ENCODE peak calls at places on chromosomes 7 and 10, in ten cellular contexts. Z, F, W, H, B, U, R, S, X and M are unnamed samples.

GRCh38 chr7:12030116-12030515 is 181.0 kb upstream of the TMEM106B start:
- DNase-seq in H (no peak), S (peak), U (no peak), F (no peak), B (peak), R (no peak), Z (no peak), X (no peak), W (no peak), M (peak)

GRCh38 chr7:100435401-100436304 is 644 bp downstream of the PPP1R35 start:
- DNase-seq in F (peak), R (peak), Z (peak), X (no peak), W (no peak), S (peak), B (peak), H (no peak), U (peak), M (no peak)

GRCh38 chr10:33155720-33156638 is 178.5 kb downstream of the NRP1 start:
- DNase-seq in U (no peak), S (peak), Z (no peak), X (no peak), W (peak), F (peak), H (peak), R (peak), B (peak), M (no peak)

GRCh38 chr7:86961686-86962085 is 97.8 kb downstream of the ELAPOR2 start:
- DNase-seq in X (no peak), R (no peak), B (peak), Z (peak), H (no peak), U (no peak), S (no peak), F (no peak), W (no peak), M (no peak)

GRCh38 chr7:82443044-82443800 is at the start of gene CACNA2D1:
- DNase-seq in Z (peak), W (no peak), S (no peak), F (peak), U (peak), R (peak), X (peak), B (peak), H (no peak), M (no peak)

GRCh38 chr7:87330316-87330715 is 15.1 kb upstream of the CROT start:
- DNase-seq in B (no peak), Z (no peak), H (no peak), R (peak), U (no peak), F (no peak), W (no peak), X (no peak), S (no peak), M (no peak)

GRCh38 chr10:114811769-114812353 is 9.7 kb upstream of the FHIP2A start:
- DNase-seq in F (no peak), B (peak), U (no peak), H (no peak), R (no peak), Z (no peak), X (no peak), S (peak), W (no peak), M (no peak)

GRCh38 chr10:49352323-49352722 is 43.6 kb downstream of the DRGX start:
- DNase-seq in R (no peak), F (no peak), X (no peak), B (no peak), Z (no peak), U (no peak), S (no peak), W (no peak), H (no peak), M (no peak)

GRCh38 chr7:105656922-105657521 is 75.7 kb upstream of the EFCAB10 start:
- DNase-seq in R (peak), S (peak), H (no peak), X (no peak), B (peak), U (peak), Z (peak), W (peak), F (no peak), M (no peak)

GRCh38 chr7:42491106-42491505 is 254.1 kb upstream of the GLI3 start:
- DNase-seq in Z (no peak), R (no peak), S (no peak), B (no peak), X (no peak), W (no peak), U (no peak), F (no peak), H (no peak), M (no peak)

GRCh38 chr7:29138588-29138987 is 7.7 kb downstream of the CPVL start:
- DNase-seq in S (no peak), Z (no peak), X (no peak), B (no peak), H (no peak), R (no peak), F (no peak), U (no peak), W (no peak), M (no peak)

GRCh38 chr10:12237265-12238220 is 41.6 kb downstream of the CDC123 start:
- DNase-seq in S (no peak), U (no peak), Z (no peak), B (no peak), F (no peak), H (peak), W (no peak), X (no peak), R (no peak), M (peak)

GRCh38 chr7:94509264-94509878 is at the start of gene CASD1:
- DNase-seq in W (peak), R (peak), F (peak), X (peak), S (peak), Z (peak), B (peak), U (peak), H (no peak), M (no peak)

GRCh38 chr7:16365952-16366351 is 55.4 kb downstream of the CRPPA start:
- DNase-seq in H (no peak), U (no peak), W (no peak), Z (no peak), F (no peak), X (no peak), R (no peak), B (no peak), S (no peak), M (no peak)

GRCh38 chr7:129739427-129739826 is 127.9 kb downstream of the NRF1 start:
- DNase-seq in H (peak), S (peak), W (no peak), B (peak), Z (peak), R (no peak), X (no peak), F (no peak), U (no peak), M (peak)

GRCh38 chr10:43375401-43376020 is 4.1 kb downstream of the FXYD4 start:
- DNase-seq in S (no peak), H (no peak), F (no peak), B (no peak), W (no peak), X (no peak), Z (no peak), U (peak), R (no peak), M (no peak)

GRCh38 chr10:24947304-24948097 is 4.9 kb downstream of the PRTFDC1 start:
- DNase-seq in Z (no peak), W (peak), B (peak), R (no peak), U (no peak), S (peak), F (peak), H (no peak), X (no peak), M (no peak)

GRCh38 chr10:21935439-21936023 is 68.0 kb downstream of the DNAJC1 start:
- DNase-seq in W (no peak), U (no peak), F (no peak), H (no peak), B (no peak), S (no peak), R (no peak), Z (no peak), X (no peak), M (no peak)

GRCh38 chr10:23046032-23046431 is 49.3 kb upstream of the MSRB2 start:
- DNase-seq in B (no peak), R (no peak), H (no peak), Z (no peak), U (no peak), S (no peak), X (no peak), F (no peak), W (no peak), M (no peak)

GRCh38 chr7:140231779-140232491 is 55.2 kb upstream of the KDM7A start:
- DNase-seq in B (no peak), F (peak), W (no peak), S (no peak), X (no peak), R (no peak), H (no peak), Z (no peak), U (peak), M (no peak)

GRCh38 chr10:101031796-101032636 is 982 bp downstream of the SFXN3 start:
- DNase-seq in B (peak), W (peak), X (no peak), U (peak), H (no peak), Z (peak), F (no peak), S (peak), R (peak), M (no peak)

GRCh38 chr7:116271161-116271979 is 61.0 kb downstream of the TES start:
- DNase-seq in H (peak), X (no peak), S (peak), U (no peak), R (no peak), B (peak), F (no peak), Z (no peak), W (peak), M (no peak)

GRCh38 chr7:121081327-121081936 is 92.9 kb downstream of the CPED1 start:
- DNase-seq in B (peak), H (peak), W (peak), U (no peak), S (peak), Z (no peak), X (peak), F (peak), R (no peak), M (peak)

GRCh38 chr7:156178214-156178613 is 366.0 kb upstream of the SHH start:
- DNase-seq in U (no peak), X (no peak), W (no peak), S (no peak), H (no peak), Z (no peak), B (no peak), F (no peak), R (no peak), M (no peak)

GRCh38 chr7:148543302-148543701 is 47.3 kb upstream of the C7orf33 start:
- DNase-seq in Z (no peak), F (no peak), B (no peak), H (no peak), U (no peak), S (no peak), X (no peak), R (no peak), W (no peak), M (no peak)

GRCh38 chr10:18429335-18429734 is 222.1 kb downstream of the NSUN6 start:
- DNase-seq in R (no peak), U (no peak), W (no peak), B (no peak), S (no peak), Z (no peak), H (no peak), F (no peak), X (no peak), M (no peak)

GRCh38 chr10:102935510-102935909 is 17.4 kb downstream of the CNNM2 start:
- DNase-seq in W (no peak), R (no peak), H (no peak), B (no peak), Z (no peak), F (no peak), S (no peak), X (no peak), U (no peak), M (no peak)

GRCh38 chr7:123220396-123220795 is 20.6 kb upstream of the SLC13A1 start:
- DNase-seq in W (peak), B (no peak), R (no peak), Z (peak), S (peak), U (no peak), X (no peak), H (no peak), F (no peak), M (no peak)

GRCh38 chr7:131557521-131558385 is 1.3 kb upstream of the PODXL start:
- DNase-seq in F (no peak), B (peak), R (peak), H (no peak), X (peak), W (no peak), Z (no peak), S (no peak), U (peak), M (no peak)

GRCh38 chr7:4200546-4201094 is 481.5 kb upstream of the FOXK1 start:
- DNase-seq in R (no peak), U (no peak), H (no peak), B (no peak), Z (no peak), X (no peak), F (peak), S (no peak), W (no peak), M (no peak)

GRCh38 chr10:46537309-46537708 is 19.1 kb downstream of the GPRIN2 start:
- DNase-seq in F (no peak), R (no peak), X (no peak), B (no peak), H (no peak), S (no peak), W (no peak), U (peak), Z (no peak), M (no peak)

GRCh38 chr7:1702652-1703051 is 32.6 kb downstream of the ELFN1 start:
- DNase-seq in S (no peak), R (no peak), W (no peak), U (no peak), Z (no peak), F (no peak), B (no peak), X (no peak), H (no peak), M (no peak)

DNA sequence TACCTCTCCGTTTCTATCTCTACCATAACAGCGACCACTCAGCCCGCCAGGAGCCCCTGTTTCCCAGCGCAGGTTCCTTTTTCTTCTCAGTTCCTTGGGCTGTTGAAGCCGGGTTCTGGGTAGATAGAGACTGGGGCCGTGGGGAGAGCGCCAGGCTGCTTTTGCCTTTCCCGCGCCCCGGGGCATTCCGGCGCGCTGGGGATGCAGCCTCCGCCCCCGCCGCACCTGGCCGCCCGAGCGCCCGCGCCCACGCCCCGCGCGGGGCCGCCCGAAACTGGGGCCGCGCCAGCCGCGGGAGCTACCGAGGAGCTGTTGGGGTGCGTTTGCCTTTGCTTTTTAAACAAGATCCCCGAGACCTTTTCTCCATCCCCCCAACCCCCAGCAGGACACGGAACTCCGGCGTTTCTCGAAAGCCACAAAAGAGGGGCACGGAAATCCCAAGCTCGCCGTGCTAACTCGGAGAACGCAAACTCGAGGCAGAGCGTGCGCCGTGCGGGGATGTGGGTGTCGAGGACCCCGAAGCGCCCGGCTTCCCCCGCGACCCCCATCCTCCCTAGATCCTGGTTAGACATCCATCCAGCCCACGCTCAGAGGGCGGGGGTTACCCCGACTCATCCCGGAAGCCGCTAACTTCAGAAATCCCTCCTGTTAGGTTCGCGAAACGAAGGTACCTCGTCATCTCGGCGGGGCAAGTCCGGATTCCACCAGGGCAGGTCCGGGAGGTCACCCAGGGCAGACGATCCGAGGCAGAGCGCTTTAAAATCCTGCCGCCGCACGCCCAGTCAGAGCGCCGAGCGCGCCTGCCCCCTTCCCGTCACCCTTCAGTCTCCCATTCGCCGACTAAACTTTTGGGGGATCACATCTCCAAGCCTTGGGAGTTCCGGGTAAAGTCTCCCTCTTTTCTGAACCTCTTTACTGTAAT is 1.0 kb downstream of the GRM8 start:
- DNase-seq in R (peak), B (peak), W (no peak), F (peak), S (no peak), Z (peak), X (peak), U (no peak), H (no peak), M (no peak)
- H3K4me3 ChIP-seq in R (peak), B (peak), W (peak), F (peak), S (peak), Z (no peak), X (peak), U (peak), H (peak), M (peak)

GRCh38 chr10:63720072-63720537 is 198.9 kb downstream of the REEP3 start:
- DNase-seq in W (peak), Z (no peak), S (peak), U (peak), B (peak), R (peak), H (no peak), X (peak), F (peak), M (peak)
- H3K4me3 ChIP-seq in W (no peak), Z (no peak), S (no peak), U (no peak), B (no peak), R (no peak), H (no peak), X (no peak), F (no peak), M (no peak)

GRCh38 chr7:69664433-69664832 is 66.2 kb downstream of the AUTS2 start:
- DNase-seq in R (no peak), H (no peak), S (no peak), U (no peak), X (no peak), F (no peak), B (no peak), W (no peak), Z (no peak), M (no peak)
- H3K4me3 ChIP-seq in R (no peak), H (no peak), S (no peak), U (no peak), X (no peak), F (no peak), B (no peak), W (no peak), Z (no peak), M (no peak)

GRCh38 chr7:71753959-71754652 is 622.2 kb downstream of the GALNT17 start:
- DNase-seq in S (no peak), X (no peak), R (no peak), H (no peak), U (no peak), W (no peak), Z (no peak), F (no peak), B (no peak), M (no peak)

GRCh38 chr7:71750290-71750689 is 618.3 kb downstream of the GALNT17 start:
- DNase-seq in X (no peak), R (no peak), B (no peak), U (no peak), F (no peak), Z (no peak), H (no peak), W (no peak), S (no peak), M (no peak)

GRCh38 chr7:71754828-71755227 is 622.9 kb downstream of the GALNT17 start:
- DNase-seq in U (no peak), W (no peak), S (no peak), X (no peak), F (no peak), Z (no peak), B (no peak), R (no peak), H (no peak), M (no peak)

GRCh38 chr7:71753236-71753635 is 621.3 kb downstream of the GALNT17 start:
- DNase-seq in H (no peak), R (no peak), W (no peak), B (no peak), F (no peak), X (no peak), U (no peak), Z (no peak), S (no peak), M (no peak)

DNA sequence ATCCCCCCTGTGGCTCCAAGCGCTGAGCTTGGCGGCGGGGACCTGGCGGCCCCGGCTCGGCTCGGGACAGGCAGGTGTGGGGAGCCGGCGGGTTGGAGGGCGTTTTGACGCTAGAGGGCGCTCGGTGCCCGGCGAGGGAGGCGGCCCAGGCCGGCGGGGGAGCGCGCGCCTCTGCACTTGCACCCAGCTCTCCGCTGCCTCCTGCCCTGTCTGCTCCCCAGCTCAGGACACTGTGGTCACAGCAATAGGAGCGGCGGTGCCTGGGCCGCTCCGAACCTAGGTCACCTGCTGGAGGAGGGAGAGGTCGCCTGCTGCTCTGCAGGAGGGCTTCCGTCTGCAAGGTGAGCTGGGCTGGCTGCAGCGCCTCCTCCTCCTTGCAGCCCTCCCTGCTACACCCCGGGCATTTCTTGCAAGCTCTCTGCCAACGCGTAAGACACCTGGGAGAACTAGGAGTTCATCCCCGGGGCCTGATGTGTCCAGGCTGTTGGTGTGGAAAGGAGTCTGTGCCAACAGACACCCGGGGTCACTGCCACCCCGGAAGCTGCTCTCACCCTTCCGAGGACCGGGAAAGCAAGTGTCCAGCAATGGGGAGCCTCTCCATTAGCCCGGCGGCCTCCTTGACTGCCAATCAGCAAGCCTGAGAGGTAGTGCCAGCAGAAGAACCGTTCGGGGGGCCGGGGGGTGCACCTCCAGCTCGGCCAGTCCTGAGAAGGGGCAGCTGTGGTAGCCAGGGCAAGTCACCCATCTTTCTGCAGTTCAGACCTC is 620.4 kb downstream of the GALNT17 start:
- DNase-seq in F (peak), X (peak), Z (peak), W (peak), R (peak), U (peak), B (peak), H (no peak), S (peak), M (no peak)
- H3K4me3 ChIP-seq in F (no peak), X (no peak), Z (no peak), W (no peak), R (no peak), U (no peak), B (no peak), H (no peak), S (no peak), M (no peak)